ENCODE peak calls at places on chromosomes 7 and 10, in nine cellular contexts. One of them, this sample, is unnamed.

GRCh38 chr10:113553149-113553548 is 296 bp downstream of the HABP2 start:
- DNase-seq in tibial nerve: no peak
- DNase-seq in K562: no peak
- DNase-seq in GM06990: no peak
- DNase-seq in aorta: peak; percentile 8
- DNase-seq in H7: no peak
- DNase-seq in mesendoderm: no peak
- DNase-seq in GM23248: no peak
- DNase-seq in heart left ventricle: no peak
- DNase-seq in this sample: no peak

GRCh38 chr10:131065673-131066331 is 245.7 kb downstream of the TCERG1L start:
- DNase-seq in tibial nerve: no peak
- DNase-seq in K562: no peak
- DNase-seq in GM06990: no peak
- DNase-seq in aorta: peak; percentile 40
- DNase-seq in H7: peak; percentile 69
- DNase-seq in mesendoderm: peak; percentile 88
- DNase-seq in GM23248: peak; percentile 1
- DNase-seq in heart left ventricle: peak; percentile 48
- DNase-seq in this sample: no peak

GRCh38 chr10:128072941-128073615 is 53.1 kb downstream of the MKI67 start:
- DNase-seq in tibial nerve: no peak
- DNase-seq in K562: no peak
- DNase-seq in GM06990: no peak
- DNase-seq in aorta: no peak
- DNase-seq in H7: no peak
- DNase-seq in mesendoderm: no peak
- DNase-seq in GM23248: no peak
- DNase-seq in heart left ventricle: no peak
- DNase-seq in this sample: no peak

GRCh38 chr10:43852644-43853214 is 204.0 kb upstream of the ZNF32 start:
- DNase-seq in tibial nerve: no peak
- DNase-seq in K562: no peak
- DNase-seq in GM06990: no peak
- DNase-seq in aorta: no peak
- DNase-seq in H7: no peak
- DNase-seq in mesendoderm: no peak
- DNase-seq in GM23248: no peak
- DNase-seq in heart left ventricle: no peak
- DNase-seq in this sample: no peak

GRCh38 chr7:73556208-73557107 is 1.0 kb downstream of the BCL7B start:
- DNase-seq in tibial nerve: no peak
- DNase-seq in K562: no peak
- DNase-seq in GM06990: no peak
- DNase-seq in aorta: no peak
- DNase-seq in H7: no peak
- DNase-seq in mesendoderm: no peak
- DNase-seq in GM23248: peak; percentile 30
- DNase-seq in heart left ventricle: no peak
- DNase-seq in this sample: no peak

GRCh38 chr7:71267734-71268133 is 135.8 kb downstream of the GALNT17 start:
- DNase-seq in tibial nerve: no peak
- DNase-seq in K562: no peak
- DNase-seq in GM06990: no peak
- DNase-seq in aorta: no peak
- DNase-seq in H7: peak; percentile 53
- DNase-seq in mesendoderm: peak; percentile 69
- DNase-seq in GM23248: no peak
- DNase-seq in heart left ventricle: no peak
- DNase-seq in this sample: no peak

GRCh38 chr10:7046615-7047014 is 364.2 kb downstream of the SFMBT2 start:
- DNase-seq in tibial nerve: no peak
- DNase-seq in K562: no peak
- DNase-seq in GM06990: peak; percentile 13
- DNase-seq in aorta: no peak
- DNase-seq in H7: no peak
- DNase-seq in mesendoderm: no peak
- DNase-seq in GM23248: no peak
- DNase-seq in heart left ventricle: no peak
- DNase-seq in this sample: no peak

GRCh38 chr10:21194510-21194993 is 297.4 kb upstream of the NEBL start:
- DNase-seq in tibial nerve: no peak
- DNase-seq in K562: no peak
- DNase-seq in GM06990: no peak
- DNase-seq in aorta: no peak
- DNase-seq in H7: no peak
- DNase-seq in mesendoderm: no peak
- DNase-seq in GM23248: no peak
- DNase-seq in heart left ventricle: peak; percentile 27
- DNase-seq in this sample: no peak

GRCh38 chr7:14936530-14936929 is 34.0 kb upstream of the DGKB start:
- DNase-seq in tibial nerve: no peak
- DNase-seq in K562: no peak
- DNase-seq in GM06990: no peak
- DNase-seq in aorta: no peak
- DNase-seq in H7: no peak
- DNase-seq in mesendoderm: peak; percentile 44
- DNase-seq in GM23248: peak; percentile 71
- DNase-seq in heart left ventricle: no peak
- DNase-seq in this sample: peak; percentile 6

GRCh38 chr10:23351914-23352313 is 7.3 kb upstream of the C10orf67 start:
- DNase-seq in tibial nerve: no peak
- DNase-seq in K562: no peak
- DNase-seq in GM06990: no peak
- DNase-seq in aorta: no peak
- DNase-seq in H7: no peak
- DNase-seq in mesendoderm: no peak
- DNase-seq in GM23248: peak; percentile 76
- DNase-seq in heart left ventricle: no peak
- DNase-seq in this sample: no peak

GRCh38 chr10:132847416-132847777 is 61.5 kb upstream of the NKX6-2 start:
- DNase-seq in tibial nerve: no peak
- DNase-seq in K562: no peak
- DNase-seq in GM06990: no peak
- DNase-seq in aorta: no peak
- DNase-seq in H7: no peak
- DNase-seq in mesendoderm: no peak
- DNase-seq in GM23248: no peak
- DNase-seq in heart left ventricle: no peak
- DNase-seq in this sample: no peak

GRCh38 chr10:99329238-99329890 is at the start of gene CNNM1:
- DNase-seq in tibial nerve: no peak
- DNase-seq in K562: no peak
- DNase-seq in GM06990: peak; percentile 59
- DNase-seq in aorta: peak; percentile 77
- DNase-seq in H7: peak; percentile 78
- DNase-seq in mesendoderm: peak; percentile 50
- DNase-seq in GM23248: peak; percentile 75
- DNase-seq in heart left ventricle: no peak
- DNase-seq in this sample: no peak
- H3K4me3 ChIP-seq in tibial nerve: peak within 1 kb of the TSS; percentile 11
- H3K4me3 ChIP-seq in K562: no peak within 1 kb of the TSS
- H3K4me3 ChIP-seq in GM06990: peak within 1 kb of the TSS; percentile 50
- H3K4me3 ChIP-seq in aorta: peak within 1 kb of the TSS; percentile 11
- H3K4me3 ChIP-seq in H7: peak within 1 kb of the TSS; percentile 47
- H3K4me3 ChIP-seq in mesendoderm: peak within 1 kb of the TSS; percentile 12
- H3K4me3 ChIP-seq in GM23248: peak within 1 kb of the TSS; percentile 70
- H3K4me3 ChIP-seq in heart left ventricle: peak within 1 kb of the TSS; percentile 36
- H3K4me3 ChIP-seq in this sample: peak within 1 kb of the TSS; percentile 32

GRCh38 chr10:129963831-129964501 is at the start of gene EBF3:
- DNase-seq in tibial nerve: peak; percentile 89
- DNase-seq in K562: peak; percentile 22
- DNase-seq in GM06990: no peak
- DNase-seq in aorta: peak; percentile 94
- DNase-seq in H7: peak; percentile 97
- DNase-seq in mesendoderm: peak; percentile 92
- DNase-seq in GM23248: peak; percentile 83
- DNase-seq in heart left ventricle: peak; percentile 88
- DNase-seq in this sample: peak; percentile 91

GRCh38 chr10:129965940-129966339 is 1.9 kb upstream of the EBF3 start:
- DNase-seq in tibial nerve: no peak
- DNase-seq in K562: no peak
- DNase-seq in GM06990: no peak
- DNase-seq in aorta: no peak
- DNase-seq in H7: no peak
- DNase-seq in mesendoderm: no peak
- DNase-seq in GM23248: no peak
- DNase-seq in heart left ventricle: no peak
- DNase-seq in this sample: no peak

GRCh38 chr10:129964611-129965417 is 740 bp upstream of the EBF3 start:
- DNase-seq in tibial nerve: no peak
- DNase-seq in K562: no peak
- DNase-seq in GM06990: no peak
- DNase-seq in aorta: no peak
- DNase-seq in H7: peak; percentile 84
- DNase-seq in mesendoderm: no peak
- DNase-seq in GM23248: no peak
- DNase-seq in heart left ventricle: no peak
- DNase-seq in this sample: no peak

GRCh38 chr10:129966370-129966769 is 2.3 kb upstream of the EBF3 start:
- DNase-seq in tibial nerve: no peak
- DNase-seq in K562: no peak
- DNase-seq in GM06990: no peak
- DNase-seq in aorta: no peak
- DNase-seq in H7: no peak
- DNase-seq in mesendoderm: no peak
- DNase-seq in GM23248: no peak
- DNase-seq in heart left ventricle: no peak
- DNase-seq in this sample: no peak

GRCh38 chr10:129965418-129965793 is 1.3 kb upstream of the EBF3 start:
- DNase-seq in tibial nerve: no peak
- DNase-seq in K562: no peak
- DNase-seq in GM06990: no peak
- DNase-seq in aorta: no peak
- DNase-seq in H7: peak; percentile 61
- DNase-seq in mesendoderm: no peak
- DNase-seq in GM23248: no peak
- DNase-seq in heart left ventricle: no peak
- DNase-seq in this sample: no peak
- H3K27me3 ChIP-seq in tibial nerve: no peaks in the 10 kb centered on the region
- H3K27me3 ChIP-seq in K562: no peaks in the 10 kb centered on the region
- H3K27me3 ChIP-seq in GM06990: no peaks in the 10 kb centered on the region
- H3K27me3 ChIP-seq in aorta: no peaks in the 10 kb centered on the region
- H3K27me3 ChIP-seq in H7: peaks cover 95% of the 10 kb centered on the region
- H3K27me3 ChIP-seq in mesendoderm: peaks cover 77% of the 10 kb centered on the region
- H3K27me3 ChIP-seq in GM23248: peaks cover 84% of the 10 kb centered on the region
- H3K27me3 ChIP-seq in heart left ventricle: peaks cover 64% of the 10 kb centered on the region
- H3K27me3 ChIP-seq in this sample: peaks cover 97% of the 10 kb centered on the region

GRCh38 chr7:134645478-134645877 is 1.2 kb upstream of the BPGM start:
- DNase-seq in tibial nerve: no peak
- DNase-seq in K562: no peak
- DNase-seq in GM06990: no peak
- DNase-seq in aorta: no peak
- DNase-seq in H7: no peak
- DNase-seq in mesendoderm: no peak
- DNase-seq in GM23248: no peak
- DNase-seq in heart left ventricle: no peak
- DNase-seq in this sample: no peak
- H3K4me3 ChIP-seq in tibial nerve: peak overlapping the region; percentile 70
- H3K4me3 ChIP-seq in K562: peak overlapping the region; percentile 62
- H3K4me3 ChIP-seq in GM06990: peak overlapping the region; percentile 90
- H3K4me3 ChIP-seq in aorta: peak overlapping the region; percentile 99
- H3K4me3 ChIP-seq in H7: no peak overlapping the region
- H3K4me3 ChIP-seq in mesendoderm: no peak overlapping the region
- H3K4me3 ChIP-seq in GM23248: peak overlapping the region; percentile 88
- H3K4me3 ChIP-seq in heart left ventricle: peak overlapping the region; percentile 66
- H3K4me3 ChIP-seq in this sample: peak overlapping the region; percentile 57

DNA sequence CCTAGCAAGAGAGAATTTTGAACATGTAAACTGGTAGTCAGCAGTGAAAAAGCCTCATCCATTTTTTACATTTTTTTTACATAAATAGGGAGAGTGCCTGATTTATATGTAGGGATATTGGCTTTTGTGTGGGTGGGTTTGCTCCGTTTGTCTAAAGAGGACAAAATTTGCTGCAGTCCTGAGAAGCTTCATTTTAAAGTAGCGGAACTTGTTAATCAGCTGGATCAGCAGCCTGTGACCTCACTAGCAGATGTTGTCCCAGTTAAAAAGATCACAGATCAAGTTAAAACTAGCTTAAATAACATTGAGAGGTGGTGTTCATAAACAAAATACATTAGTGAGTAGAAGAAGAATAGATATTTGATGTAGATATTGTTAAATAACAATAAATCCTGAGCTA is 2.6 kb downstream of the ATRNL1 start:
- DNase-seq in tibial nerve: no peak
- DNase-seq in K562: no peak
- DNase-seq in GM06990: no peak
- DNase-seq in aorta: no peak
- DNase-seq in H7: no peak
- DNase-seq in mesendoderm: no peak
- DNase-seq in GM23248: no peak
- DNase-seq in heart left ventricle: no peak
- DNase-seq in this sample: no peak
- H3K27me3 ChIP-seq in tibial nerve: no peaks in the 10 kb centered on the region
- H3K27me3 ChIP-seq in K562: no peaks in the 10 kb centered on the region
- H3K27me3 ChIP-seq in GM06990: no peaks in the 10 kb centered on the region
- H3K27me3 ChIP-seq in aorta: no peaks in the 10 kb centered on the region
- H3K27me3 ChIP-seq in H7: peaks cover 16% of the 10 kb centered on the region
- H3K27me3 ChIP-seq in mesendoderm: no peaks in the 10 kb centered on the region
- H3K27me3 ChIP-seq in GM23248: peaks cover 56% of the 10 kb centered on the region
- H3K27me3 ChIP-seq in heart left ventricle: peaks cover 33% of the 10 kb centered on the region
- H3K27me3 ChIP-seq in this sample: peaks cover 7% of the 10 kb centered on the region

GRCh38 chr10:46235705-46236536 is 50.9 kb upstream of the ANTXRL start:
- DNase-seq in tibial nerve: no peak
- DNase-seq in K562: no peak
- DNase-seq in GM06990: no peak
- DNase-seq in aorta: peak; percentile 35
- DNase-seq in H7: no peak
- DNase-seq in mesendoderm: no peak
- DNase-seq in GM23248: no peak
- DNase-seq in heart left ventricle: no peak
- DNase-seq in this sample: no peak

GRCh38 chr10:46236537-46236887 is 50.3 kb upstream of the ANTXRL start:
- DNase-seq in tibial nerve: no peak
- DNase-seq in K562: no peak
- DNase-seq in GM06990: no peak
- DNase-seq in aorta: no peak
- DNase-seq in H7: no peak
- DNase-seq in mesendoderm: no peak
- DNase-seq in GM23248: no peak
- DNase-seq in heart left ventricle: no peak
- DNase-seq in this sample: no peak

GRCh38 chr10:46239247-46239646 is 47.5 kb upstream of the ANTXRL start:
- DNase-seq in tibial nerve: no peak
- DNase-seq in K562: no peak
- DNase-seq in GM06990: no peak
- DNase-seq in aorta: no peak
- DNase-seq in H7: no peak
- DNase-seq in mesendoderm: no peak
- DNase-seq in GM23248: no peak
- DNase-seq in heart left ventricle: no peak
- DNase-seq in this sample: no peak

GRCh38 chr10:46237815-46238510 is 48.8 kb upstream of the ANTXRL start:
- DNase-seq in tibial nerve: no peak
- DNase-seq in K562: no peak
- DNase-seq in GM06990: no peak
- DNase-seq in aorta: no peak
- DNase-seq in H7: no peak
- DNase-seq in mesendoderm: no peak
- DNase-seq in GM23248: peak; percentile 61
- DNase-seq in heart left ventricle: no peak
- DNase-seq in this sample: no peak

GRCh38 chr10:46236941-46237681 is 49.7 kb upstream of the ANTXRL start:
- DNase-seq in tibial nerve: no peak
- DNase-seq in K562: no peak
- DNase-seq in GM06990: no peak
- DNase-seq in aorta: peak; percentile 53
- DNase-seq in H7: no peak
- DNase-seq in mesendoderm: no peak
- DNase-seq in GM23248: no peak
- DNase-seq in heart left ventricle: no peak
- DNase-seq in this sample: no peak
- H3K4me3 ChIP-seq in tibial nerve: no peak overlapping the region
- H3K4me3 ChIP-seq in K562: no peak overlapping the region
- H3K4me3 ChIP-seq in GM06990: no peak overlapping the region
- H3K4me3 ChIP-seq in aorta: no peak overlapping the region
- H3K4me3 ChIP-seq in H7: no peak overlapping the region
- H3K4me3 ChIP-seq in mesendoderm: no peak overlapping the region
- H3K4me3 ChIP-seq in GM23248: no peak overlapping the region
- H3K4me3 ChIP-seq in heart left ventricle: no peak overlapping the region
- H3K4me3 ChIP-seq in this sample: no peak overlapping the region

This sample was measured in heart right ventricle.